ENCODE peak calls at places on chromosomes 7 and 10, in five cellular contexts. E is cardiac fibroblast; I is AG10803; F is RWPE1; C is CD8-positive, alpha-beta T cell. P is an unnamed sample.
A peak's percentile ranks its signal among the peaks of the same experiment; 100 is the strongest.

GRCh38 chr7:105521027-105521730 is 892 bp downstream of the PUS7 start:
- DNase-seq in F (peak; percentile 29), C (no peak), I (peak; percentile 49), E (peak; percentile 58), P (no peak)

GRCh38 chr7:23268746-23269145 is 22.2 kb downstream of the GPNMB start:
- DNase-seq in F (no peak), I (no peak), E (no peak), C (no peak), P (no peak)

GRCh38 chr10:119693262-119693957 is 32.4 kb upstream of the INPP5F start:
- DNase-seq in I (no peak), F (no peak), C (no peak), E (no peak), P (no peak)

GRCh38 chr7:82429408-82429807 is 14.2 kb downstream of the CACNA2D1 start:
- DNase-seq in E (peak; percentile 16), F (no peak), C (no peak), I (no peak), P (no peak)

GRCh38 chr10:22259280-22259679 is 41.5 kb upstream of the EBLN1 start:
- DNase-seq in I (peak; percentile 6), F (no peak), E (peak; percentile 28), C (no peak), P (no peak)

GRCh38 chr7:158317238-158318205 is 270.1 kb downstream of the PTPRN2 start:
- DNase-seq in C (no peak), F (no peak), I (no peak), E (no peak), P (no peak)

GRCh38 chr7:159028456-159029401 is 115.9 kb downstream of the VIPR2 start:
- DNase-seq in F (no peak), I (no peak), C (no peak), E (no peak), P (no peak)

GRCh38 chr10:77195101-77195500 is 442.5 kb downstream of the KCNMA1 start:
- DNase-seq in E (peak; percentile 84), I (peak; percentile 88), C (no peak), F (peak; percentile 54), P (no peak)

GRCh38 chr7:134632937-134633540 is 13.6 kb upstream of the BPGM start:
- DNase-seq in I (peak; percentile 56), C (no peak), E (peak; percentile 84), F (peak; percentile 36), P (no peak)

GRCh38 chr10:96370575-96371157 is 11.9 kb upstream of the OPALIN start:
- DNase-seq in C (peak; percentile 10), F (peak; percentile 71), I (peak; percentile 41), E (peak; percentile 46), P (peak; percentile 42)

DNA sequence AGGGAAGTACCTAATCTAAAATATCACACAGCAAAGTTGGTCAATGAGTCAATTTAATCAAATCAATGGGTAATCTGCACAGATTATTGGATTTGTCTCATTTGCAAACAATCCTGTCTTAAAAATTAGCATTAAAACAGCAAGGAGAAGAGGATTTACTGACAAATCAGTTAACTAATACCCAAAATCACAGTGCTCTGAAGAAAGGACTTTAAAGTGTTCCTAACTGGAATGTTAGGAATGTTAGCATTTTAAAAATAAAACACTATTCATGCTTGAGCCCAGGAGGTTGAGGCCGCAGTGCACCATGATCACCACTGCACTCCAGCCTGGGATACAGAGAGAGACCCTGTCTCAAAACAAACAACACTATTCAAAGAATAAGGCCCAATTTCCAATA is 83.1 kb downstream of the CHCHD3 start:
- DNase-seq in C (no peak), I (peak; percentile 5), E (no peak), F (no peak), P (no peak)
- TF ChIP-seq CTCF in C (no peak), I (no peak), E (no peak), F (no peak), P (no peak)

GRCh38 chr7:41886257-41886905 is 183.5 kb upstream of the INHBA start:
- DNase-seq in C (no peak), F (no peak), I (peak; percentile 97), E (peak; percentile 95), P (no peak)

GRCh38 chr7:41887446-41887845 is 184.6 kb upstream of the INHBA start:
- DNase-seq in I (peak; percentile 11), F (no peak), E (peak; percentile 48), C (no peak), P (no peak)

GRCh38 chr7:41885078-41885477 is 182.2 kb upstream of the INHBA start:
- DNase-seq in F (peak; percentile 11), I (peak; percentile 53), E (peak; percentile 55), C (no peak), P (no peak)

GRCh38 chr7:41885748-41886147 is 182.9 kb upstream of the INHBA start:
- DNase-seq in C (no peak), F (no peak), E (peak; percentile 42), I (peak; percentile 36), P (no peak)

GRCh38 chr7:41886906-41887311 is 184.0 kb upstream of the INHBA start:
- DNase-seq in F (no peak), I (peak; percentile 98), C (no peak), E (peak; percentile 97), P (no peak)
- TF ChIP-seq CTCF in F (no peak), I (peak; percentile 66), C (no peak), E (peak; percentile 68), P (no peak)

DNA sequence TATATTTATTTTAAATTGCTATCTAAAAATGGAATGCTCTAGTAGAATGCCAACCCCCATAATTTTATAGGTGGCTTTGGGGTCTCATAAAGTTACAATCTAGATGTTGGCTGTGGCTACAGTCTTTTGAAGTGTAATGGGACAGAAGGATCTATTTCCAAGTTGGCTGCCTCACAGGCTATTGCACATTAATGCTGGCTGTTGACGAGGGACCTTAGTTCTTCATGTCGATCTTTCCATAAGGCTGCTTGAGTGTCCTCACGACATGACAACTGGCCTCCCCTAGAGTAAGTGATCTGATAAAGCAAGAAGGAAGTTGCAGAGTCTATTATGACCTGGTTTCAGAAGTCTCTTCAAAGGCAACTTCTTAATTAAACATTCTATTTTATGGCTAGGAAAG is 36.3 kb downstream of the WDR11 start:
- DNase-seq in F (no peak), E (no peak), C (no peak), I (no peak), P (no peak)
- TF ChIP-seq CTCF in F (no peak), E (no peak), C (no peak), I (no peak), P (no peak)

GRCh38 chr10:82796510-82796909 is 921.5 kb downstream of the NRG3 start:
- DNase-seq in C (no peak), F (no peak), E (peak; percentile 24), I (peak; percentile 11), P (no peak)
- TF ChIP-seq CTCF in C (no peak), F (peak; percentile 22), E (peak; percentile 27), I (peak; percentile 52), P (no peak)

DNA sequence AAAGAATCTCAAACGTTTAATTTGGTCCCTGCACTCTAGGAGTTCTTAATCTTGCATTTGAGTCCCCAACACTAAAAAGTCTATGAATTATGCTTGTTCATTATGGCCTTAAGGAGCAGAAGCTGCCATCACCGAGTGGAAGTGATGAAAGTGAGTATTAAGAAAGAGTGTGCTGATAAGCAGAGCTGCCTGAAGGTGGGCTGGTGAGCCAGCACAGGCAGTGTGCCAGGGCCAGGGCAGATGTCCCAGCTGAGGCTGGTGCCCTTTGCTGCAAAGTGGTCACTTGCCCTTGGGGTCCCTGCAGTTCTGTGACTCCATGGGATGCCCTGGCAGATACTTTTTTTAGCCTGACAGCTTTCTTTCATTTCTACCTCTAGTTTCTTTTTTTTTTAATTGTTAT is 73.0 kb upstream of the LOXL4 start:
- DNase-seq in F (no peak), E (no peak), C (no peak), I (no peak), P (no peak)
- TF ChIP-seq CTCF in F (no peak), E (no peak), C (no peak), I (no peak), P (no peak)

DNA sequence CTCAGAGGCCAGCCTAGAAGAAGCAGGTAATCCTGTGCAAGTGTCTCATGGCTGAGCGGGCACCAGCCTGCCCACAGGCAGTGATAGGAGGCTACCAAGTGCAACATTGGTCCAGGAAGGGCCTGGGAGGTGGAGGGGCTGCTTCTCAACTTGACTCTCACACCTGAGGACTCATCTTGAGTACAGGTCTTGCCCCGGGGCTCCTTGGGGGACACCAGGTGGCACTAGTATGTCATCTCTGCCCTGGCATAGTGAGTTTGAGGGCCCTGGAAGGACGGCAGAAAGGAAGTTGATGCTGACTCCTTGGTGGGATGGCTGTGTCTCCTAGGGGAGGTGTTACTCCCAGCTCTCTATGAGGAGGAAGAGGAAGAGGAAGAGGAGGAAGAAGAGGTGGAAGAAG is 2.3 kb downstream of the CCDC136 start:
- DNase-seq in F (no peak), I (no peak), E (no peak), C (no peak), P (no peak)
- TF ChIP-seq CTCF in F (no peak), I (no peak), E (no peak), C (no peak), P (no peak)

DNA sequence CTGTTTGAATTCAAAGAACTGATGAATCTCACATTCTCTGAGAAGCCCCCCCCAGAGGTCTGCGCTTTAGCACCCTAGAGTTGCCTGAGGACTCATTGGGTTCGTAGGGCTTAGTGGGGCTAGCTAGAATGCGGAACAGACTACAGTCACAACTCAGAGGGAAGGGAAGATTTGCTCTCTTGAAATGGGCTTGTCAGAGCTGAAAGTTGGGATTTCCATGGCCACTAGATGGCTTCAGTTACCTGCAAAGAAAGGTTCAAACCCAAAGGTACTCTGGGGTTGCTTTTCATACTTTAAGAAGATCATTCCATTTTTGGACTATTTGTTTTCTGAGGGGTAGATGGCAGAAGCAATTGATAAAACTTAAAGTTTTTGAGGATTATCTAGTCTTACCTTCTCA is 205.0 kb downstream of the BBS9 start:
- DNase-seq in C (no peak), I (peak; percentile 10), E (peak; percentile 38), F (no peak), P (no peak)
- TF ChIP-seq CTCF in C (no peak), I (peak; percentile 41), E (peak; percentile 52), F (peak; percentile 58), P (no peak)

DNA sequence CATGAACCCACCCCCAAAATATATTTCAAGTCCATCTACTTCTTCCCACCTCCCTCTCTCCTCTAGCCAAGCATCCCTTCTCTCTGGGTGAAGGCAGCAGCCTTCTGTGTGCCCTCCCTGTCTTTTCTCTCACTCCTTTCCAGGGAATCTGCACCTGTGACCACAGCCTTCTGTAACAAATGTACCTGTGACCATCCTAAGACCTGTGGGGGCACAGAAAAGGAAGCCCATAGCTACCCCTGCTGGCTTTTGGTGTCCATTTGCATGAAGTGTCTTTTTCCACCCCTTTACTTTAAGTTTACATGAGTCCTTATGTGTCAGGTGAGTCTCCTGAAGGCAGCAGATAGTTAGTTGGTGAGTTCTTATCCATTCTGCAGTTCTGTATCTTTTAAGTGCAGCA is 2.0 kb upstream of the TBXAS1 start:
- DNase-seq in E (no peak), I (no peak), C (no peak), F (no peak), P (no peak)
- TF ChIP-seq CTCF in E (no peak), I (no peak), C (no peak), F (no peak), P (no peak)

P was measured in activated B cell treated with CpG ODN at 0.5 μM for 24 hours.